ENCODE peak calls at places on chromosomes 7 and 10, in eight cellular contexts. H is right cardiac atrium, V is A549, X is HL-60, A is OCI-LY7, D is AG04450, B is sigmoid colon, F is Karpas-422. O is an unnamed sample.

GRCh38 chr10:71621263-71621751 is 98.3 kb downstream of the C10orf105 start:
- DNase-seq in H (peak; percentile 78), B (peak; percentile 87), V (no peak), D (no peak), F (no peak), A (peak; percentile 35), X (peak; percentile 34), O (no peak)

GRCh38 chr7:89988070-89988469 is 166.2 kb upstream of the STEAP1 start:
- DNase-seq in H (no peak), A (no peak), B (no peak), D (no peak), F (no peak), X (no peak), V (no peak), O (no peak)

GRCh38 chr7:134458806-134459698 is at the start of gene AKR1B1:
- DNase-seq in A (peak; percentile 96), V (peak; percentile 98), D (peak; percentile 81), X (peak; percentile 36), B (peak; percentile 96), F (peak; percentile 97), H (peak; percentile 98), O (peak; percentile 96)

GRCh38 chr10:74047304-74047703 is 49.4 kb downstream of the VCL start:
- DNase-seq in H (no peak), X (peak; percentile 33), B (no peak), A (no peak), F (no peak), D (peak; percentile 73), V (no peak), O (no peak)

GRCh38 chr7:93310346-93310745 is 78.2 kb downstream of the VPS50 start:
- DNase-seq in H (no peak), A (no peak), B (no peak), X (no peak), V (no peak), D (no peak), F (no peak), O (no peak)

GRCh38 chr7:47039899-47040298 is 542.0 kb downstream of the TNS3 start:
- DNase-seq in A (no peak), X (no peak), H (no peak), F (no peak), V (no peak), B (no peak), D (no peak), O (no peak)

GRCh38 chr7:159108491-159108890 is 36.2 kb downstream of the VIPR2 start:
- DNase-seq in F (no peak), H (no peak), A (no peak), B (no peak), V (no peak), D (no peak), X (no peak), O (no peak)

GRCh38 chr7:50562126-50562525 is 3.1 kb downstream of the DDC start:
- DNase-seq in F (no peak), B (no peak), X (no peak), H (no peak), D (no peak), V (no peak), A (no peak), O (no peak)

GRCh38 chr10:116771101-116771705 is 28.8 kb upstream of the HSPA12A start:
- DNase-seq in X (no peak), V (peak; percentile 68), H (peak; percentile 72), B (peak; percentile 89), F (no peak), D (peak; percentile 76), A (no peak), O (no peak)

GRCh38 chr10:131982185-131982756 is 548 bp upstream of the BNIP3 start:
- DNase-seq in X (no peak), B (no peak), V (no peak), A (peak; percentile 11), H (no peak), F (no peak), D (no peak), O (no peak)

GRCh38 chr10:48221814-48222213 is 52.7 kb downstream of the FRMPD2 start:
- DNase-seq in H (no peak), D (no peak), A (no peak), V (no peak), F (no peak), B (no peak), X (no peak), O (no peak)

GRCh38 chr7:69764071-69764470 is 165.8 kb downstream of the AUTS2 start:
- DNase-seq in D (no peak), A (no peak), B (no peak), H (no peak), V (no peak), F (no peak), X (no peak), O (no peak)

GRCh38 chr7:32533313-32534024 is 38.2 kb downstream of the AVL9 start:
- DNase-seq in H (no peak), D (no peak), X (no peak), B (no peak), A (no peak), V (no peak), F (no peak), O (no peak)

GRCh38 chr10:73915206-73915851 is 4.4 kb downstream of the PLAU start:
- DNase-seq in H (no peak), F (no peak), D (no peak), A (no peak), V (no peak), B (no peak), X (no peak), O (no peak)

GRCh38 chr7:157690833-157691382 is 354.1 kb downstream of the DNAJB6 start:
- DNase-seq in F (no peak), A (no peak), X (no peak), H (peak; percentile 90), B (peak; percentile 85), D (no peak), V (no peak), O (peak; percentile 91)

GRCh38 chr10:28734940-28735759 is 57.8 kb downstream of the BAMBI start:
- DNase-seq in V (peak; percentile 92), F (no peak), A (no peak), X (no peak), B (no peak), D (peak; percentile 96), H (no peak), O (no peak)

DNA sequence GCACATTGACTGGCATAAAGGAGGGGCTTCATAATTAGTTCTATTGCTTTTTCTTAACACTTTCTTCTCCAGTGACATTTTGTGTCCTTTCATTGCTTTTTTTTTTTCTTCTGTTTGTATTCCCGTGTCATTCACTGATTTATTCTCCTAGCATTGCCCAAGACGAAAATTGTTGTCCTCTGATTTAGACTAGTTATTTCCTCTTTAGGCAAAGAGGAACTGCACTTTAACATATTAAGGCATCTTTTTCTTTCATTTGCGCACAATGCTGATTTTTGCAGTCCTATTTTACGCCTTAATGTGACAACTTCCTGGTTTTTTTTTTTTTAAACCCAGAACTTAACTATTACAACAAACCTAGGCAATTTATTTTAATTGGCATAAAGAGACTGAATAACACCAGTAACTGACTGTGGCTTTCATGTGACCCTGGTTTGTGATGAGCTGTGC is 39.7 kb downstream of the ARID5B start:
- DNase-seq in X (no peak), A (peak; percentile 51), H (no peak), D (no peak), F (no peak), B (no peak), V (no peak), O (no peak)
- H3K27ac ChIP-seq in X (no peak overlapping the region), A (peak overlapping the region; percentile 88), H (no peak overlapping the region), D (no peak overlapping the region), F (no peak overlapping the region), B (peak overlapping the region; percentile 10), V (no peak overlapping the region), O (no peak overlapping the region)

DNA sequence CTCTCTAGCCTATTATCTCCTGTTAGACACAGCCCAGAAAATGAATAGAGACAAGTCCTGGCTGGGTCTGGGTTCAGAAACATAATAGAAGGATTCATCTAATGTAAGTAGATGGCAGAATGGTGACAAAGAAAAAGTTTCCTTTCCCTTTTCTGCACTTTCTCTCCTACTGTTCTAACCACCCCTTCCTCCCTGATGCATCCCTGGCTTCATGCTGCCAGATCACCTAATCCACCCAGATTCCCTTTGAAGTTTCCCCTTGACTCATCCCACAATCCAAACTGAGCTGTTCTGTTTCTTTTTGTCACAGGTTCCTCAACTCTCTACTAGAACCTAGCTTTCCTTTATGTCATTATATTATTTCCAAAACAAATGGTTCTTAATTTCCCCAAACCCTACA is 1.1 kb upstream of the MACC1 start:
- DNase-seq in F (no peak), A (no peak), V (no peak), B (no peak), X (no peak), D (no peak), H (no peak), O (no peak)
- H3K27ac ChIP-seq in F (peak overlapping the region; percentile 98), A (peak overlapping the region; percentile 31), V (no peak overlapping the region), B (no peak overlapping the region), X (no peak overlapping the region), D (no peak overlapping the region), H (no peak overlapping the region), O (no peak overlapping the region)

GRCh38 chr10:103057980-103058568 is 135.0 kb downstream of the NT5C2 start:
- DNase-seq in B (no peak), H (no peak), D (no peak), A (no peak), X (no peak), F (no peak), V (no peak), O (no peak)

GRCh38 chr10:103053659-103054581 is 135.8 kb downstream of the CNNM2 start:
- DNase-seq in A (no peak), X (peak; percentile 32), V (peak; percentile 85), H (peak; percentile 84), B (peak; percentile 82), F (no peak), D (peak; percentile 45), O (peak; percentile 54)

GRCh38 chr10:103055105-103055504 is 137.0 kb downstream of the CNNM2 start:
- DNase-seq in F (no peak), B (no peak), X (no peak), A (no peak), V (no peak), H (no peak), D (no peak), O (no peak)

GRCh38 chr10:103049237-103049636 is 131.1 kb downstream of the CNNM2 start:
- DNase-seq in V (no peak), A (no peak), X (no peak), D (no peak), H (no peak), B (no peak), F (no peak), O (no peak)

GRCh38 chr10:103054621-103055020 is 136.5 kb downstream of the CNNM2 start:
- DNase-seq in A (no peak), B (no peak), V (no peak), D (no peak), X (no peak), H (no peak), F (no peak), O (no peak)
- H3K27ac ChIP-seq in A (no peak overlapping the region), B (peak overlapping the region; percentile 34), V (peak overlapping the region; percentile 62), D (peak overlapping the region; percentile 31), X (no peak overlapping the region), H (no peak overlapping the region), F (no peak overlapping the region), O (no peak overlapping the region)

DNA sequence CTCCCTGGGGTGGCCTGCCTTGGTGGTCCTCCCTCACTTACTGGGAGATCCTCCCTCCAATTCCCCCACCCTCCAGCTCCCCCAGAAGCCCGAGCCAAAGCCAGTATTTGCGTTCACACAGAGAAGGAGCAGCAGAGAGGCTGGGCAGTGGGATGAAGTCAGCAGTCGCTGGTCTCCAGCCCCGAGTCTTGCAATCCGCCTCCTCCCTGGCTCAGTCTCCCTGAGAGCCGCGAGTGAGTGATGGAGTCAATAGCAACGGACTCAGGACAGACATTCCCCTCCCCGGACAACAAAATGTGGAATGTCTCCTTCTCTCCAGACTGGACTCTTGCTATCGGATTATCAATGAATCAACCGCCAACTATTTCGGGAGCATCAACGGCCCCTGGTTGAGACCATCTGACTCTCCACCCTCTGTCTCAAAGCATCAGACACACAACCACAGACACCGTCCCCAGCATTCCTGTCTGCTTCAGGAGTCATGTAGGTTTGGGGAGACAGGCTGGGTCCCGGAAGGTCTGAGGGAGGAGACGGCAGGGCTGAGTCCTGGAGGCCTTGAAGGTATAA is 178.4 kb downstream of the SH3PXD2A start:
- DNase-seq in B (peak; percentile 87), D (peak; percentile 79), X (no peak), F (no peak), V (no peak), A (no peak), H (peak; percentile 82), O (no peak)
- H3K27ac ChIP-seq in B (peak overlapping the region; percentile 78), D (peak overlapping the region; percentile 100), X (no peak overlapping the region), F (no peak overlapping the region), V (peak overlapping the region; percentile 77), A (no peak overlapping the region), H (peak overlapping the region; percentile 39), O (peak overlapping the region; percentile 8)